ENCODE peak calls at places on chromosomes 7 and 10, in ten cellular contexts. J, D, M, Z, K, T, O, E, Q and N are unnamed samples.

GRCh38 chr7:75815381-75816046 is 1.9 kb upstream of the CCL24 start:
- DNase-seq in K (no peak), O (no peak), Q (no peak), E (no peak), M (no peak), J (no peak), Z (no peak), D (no peak), T (no peak), N (no peak)

GRCh38 chr7:5417106-5418071 is 6.2 kb downstream of the TNRC18 start:
- DNase-seq in E (no peak), Z (no peak), D (no peak), M (no peak), T (no peak), J (peak), K (peak), O (no peak), Q (no peak), N (no peak)

GRCh38 chr10:63553031-63553430 is 31.8 kb downstream of the REEP3 start:
- DNase-seq in Q (no peak), E (no peak), J (no peak), K (no peak), M (no peak), T (peak), D (no peak), O (no peak), Z (no peak), N (no peak)

GRCh38 chr10:88209837-88210552 is 346.6 kb downstream of the PTEN start:
- DNase-seq in Q (no peak), J (no peak), T (peak), M (no peak), E (no peak), O (no peak), Z (no peak), K (no peak), D (no peak), N (no peak)

GRCh38 chr10:125016123-125016522 is 74.2 kb downstream of the ZRANB1 start:
- DNase-seq in E (peak), J (no peak), D (no peak), Z (no peak), K (no peak), M (no peak), T (no peak), Q (no peak), O (no peak), N (no peak)

GRCh38 chr7:153065021-153065420 is 305.5 kb downstream of the ACTR3B start:
- DNase-seq in E (no peak), O (no peak), J (no peak), D (no peak), K (no peak), Q (no peak), Z (no peak), M (no peak), T (no peak), N (no peak)

GRCh38 chr7:152145853-152146466 is 120.5 kb downstream of the GALNT11 start:
- DNase-seq in J (peak), Q (no peak), K (no peak), D (no peak), M (no peak), E (no peak), T (peak), O (no peak), Z (peak), N (no peak)

GRCh38 chr7:132956556-132956955 is 125.3 kb downstream of the CHCHD3 start:
- DNase-seq in Z (no peak), K (no peak), T (no peak), Q (no peak), M (no peak), O (no peak), J (no peak), E (no peak), D (no peak), N (no peak)

GRCh38 chr10:110885932-110886674 is 14.4 kb downstream of the PDCD4 start:
- DNase-seq in E (no peak), Z (no peak), J (no peak), T (no peak), K (no peak), M (no peak), Q (no peak), D (no peak), O (no peak), N (no peak)

GRCh38 chr10:124087672-124088634 is 5.4 kb downstream of the CHST15 start:
- DNase-seq in Z (no peak), Q (no peak), M (no peak), D (no peak), K (peak), T (no peak), O (no peak), J (no peak), E (no peak), N (no peak)

GRCh38 chr10:122673731-122674130 is 25.9 kb downstream of the C10orf120 start:
- DNase-seq in M (no peak), D (no peak), K (no peak), J (no peak), T (no peak), O (no peak), E (no peak), Q (no peak), Z (no peak), N (no peak)

GRCh38 chr7:131861620-131862346 is 305.4 kb upstream of the PODXL start:
- DNase-seq in O (no peak), M (no peak), Z (no peak), E (no peak), D (no peak), T (no peak), K (no peak), J (no peak), Q (no peak), N (no peak)

GRCh38 chr7:27767374-27767773 is 27.4 kb downstream of the TAX1BP1 start:
- DNase-seq in Z (no peak), E (no peak), D (no peak), J (no peak), O (no peak), M (no peak), Q (no peak), K (no peak), T (peak), N (no peak)

GRCh38 chr10:97633921-97634320 is 621 bp upstream of the MORN4 start:
- DNase-seq in Q (no peak), K (no peak), O (no peak), E (no peak), D (no peak), J (peak), Z (peak), M (no peak), T (no peak), N (no peak)

GRCh38 chr7:44073664-44074348 is 8.4 kb upstream of the PGAM2 start:
- DNase-seq in O (peak), T (peak), J (no peak), M (no peak), K (peak), E (peak), Q (peak), Z (peak), D (no peak), N (peak)

GRCh38 chr10:104650072-104650471 is 9.0 kb downstream of the SORCS3 start:
- DNase-seq in K (no peak), T (no peak), E (no peak), O (no peak), Q (peak), Z (no peak), J (peak), D (no peak), M (no peak), N (no peak)